ENCODE peak calls at places on chromosomes 16 and 17, in nine cellular contexts. U is body of pancreas, Z is mucosa of descending colon, T is keratinocyte, H is A549, B is stomach, Q is AG09309, A is cardiac fibroblast, F is foreskin fibroblast. J is an unnamed sample.

GRCh38 chr16:30805370-30806169 is 18.6 kb upstream of the ZNF629 start:
- DNase-seq in U (peak; percentile 90), Z (peak; percentile 88), T (no peak), H (peak; percentile 88), B (peak; percentile 91), Q (no peak), A (peak; percentile 87), F (peak; percentile 81), J (no peak)

GRCh38 chr17:55567240-55568216 is 56.3 kb upstream of the SMIM36 start:
- DNase-seq in U (peak; percentile 39), Z (no peak), T (no peak), H (no peak), B (no peak), Q (no peak), A (peak; percentile 73), F (no peak), J (peak; percentile 21)

GRCh38 chr16:64172191-64172590 is 949.7 kb downstream of the CDH11 start:
- DNase-seq in U (no peak), Z (no peak), T (no peak), H (no peak), B (no peak), Q (no peak), A (no peak), F (no peak), J (no peak)

GRCh38 chr17:82399601-82400101 is 18.5 kb upstream of the HEXD start:
- DNase-seq in U (no peak), Z (no peak), T (no peak), H (no peak), B (no peak), Q (no peak), A (no peak), F (no peak), J (no peak)

GRCh38 chr17:30961213-30962188 is 9.3 kb upstream of the RNF135 start:
- DNase-seq in U (no peak), Z (no peak), T (no peak), H (peak; percentile 55), B (peak; percentile 24), Q (no peak), A (no peak), F (no peak), J (no peak)

GRCh38 chr17:28955408-28955807 is 4.1 kb upstream of the PHF12 start:
- DNase-seq in U (no peak), Z (no peak), T (no peak), H (no peak), B (no peak), Q (no peak), A (no peak), F (no peak), J (no peak)

GRCh38 chr16:85675528-85675927 is 13.2 kb downstream of the GINS2 start:
- DNase-seq in U (no peak), Z (no peak), T (no peak), H (peak; percentile 45), B (no peak), Q (no peak), A (peak; percentile 66), F (peak; percentile 38), J (peak; percentile 42)

GRCh38 chr17:57317016-57317415 is 60.7 kb downstream of the MSI2 start:
- DNase-seq in U (no peak), Z (no peak), T (no peak), H (no peak), B (no peak), Q (no peak), A (no peak), F (no peak), J (no peak)

GRCh38 chr17:61282377-61282776 is 117.3 kb upstream of the TBX2 start:
- DNase-seq in U (no peak), Z (no peak), T (no peak), H (no peak), B (no peak), Q (no peak), A (no peak), F (no peak), J (no peak)

GRCh38 chr17:58315281-58315711 is 13.3 kb downstream of the TSPOAP1 start:
- DNase-seq in U (peak; percentile 4), Z (no peak), T (no peak), H (no peak), B (peak; percentile 5), Q (no peak), A (no peak), F (no peak), J (no peak)

GRCh38 chr16:6926341-6926740 is 406.3 kb upstream of the RBFOX1 start:
- DNase-seq in U (no peak), Z (no peak), T (no peak), H (no peak), B (no peak), Q (no peak), A (no peak), F (no peak), J (no peak)

GRCh38 chr16:1043831-1044514 is 28.6 kb upstream of the SSTR5 start:
- DNase-seq in U (no peak), Z (no peak), T (no peak), H (no peak), B (no peak), Q (no peak), A (no peak), F (no peak), J (no peak)

GRCh38 chr16:48907906-48908634 is 298.1 kb upstream of the N4BP1 start:
- DNase-seq in U (no peak), Z (no peak), T (no peak), H (peak; percentile 4), B (no peak), Q (no peak), A (no peak), F (no peak), J (no peak)

GRCh38 chr17:42457107-42457787 is 1.4 kb upstream of the ATP6V0A1 start:
- DNase-seq in U (no peak), Z (no peak), T (no peak), H (no peak), B (no peak), Q (no peak), A (no peak), F (no peak), J (no peak)

GRCh38 chr17:59853168-59853918 is 39.4 kb downstream of the TUBD1 start:
- DNase-seq in U (peak; percentile 89), Z (peak; percentile 80), T (peak; percentile 93), H (peak; percentile 100), B (peak; percentile 91), Q (peak; percentile 56), A (peak; percentile 84), F (peak; percentile 80), J (no peak)

GRCh38 chr16:77556203-77556602 is 121.4 kb upstream of the ADAMTS18 start:
- DNase-seq in U (no peak), Z (no peak), T (no peak), H (no peak), B (no peak), Q (no peak), A (no peak), F (no peak), J (no peak)

GRCh38 chr16:22217890-22218730 is 12.0 kb downstream of the EEF2K start:
- DNase-seq in U (peak; percentile 39), Z (no peak), T (no peak), H (peak; percentile 45), B (no peak), Q (no peak), A (no peak), F (no peak), J (no peak)

GRCh38 chr16:57579361-57579665 is 36.9 kb downstream of the ADGRG5 start:
- DNase-seq in U (no peak), Z (no peak), T (no peak), H (no peak), B (no peak), Q (no peak), A (no peak), F (no peak), J (no peak)
- H3K4me3 ChIP-seq in U (no peak overlapping the region), Z (no peak overlapping the region), T (no peak overlapping the region), H (no peak overlapping the region), B (no peak overlapping the region), Q (no peak overlapping the region), A (no peak overlapping the region), F (no peak overlapping the region), J (no peak overlapping the region)

GRCh38 chr17:50596191-50597037 is 35.9 kb downstream of the CACNA1G start:
- DNase-seq in U (no peak), Z (peak; percentile 51), T (no peak), H (no peak), B (no peak), Q (no peak), A (no peak), F (no peak), J (no peak)
- TF ChIP-seq CTCF in U (no peak), Z (no peak), T (peak; percentile 5), H (no peak), B (peak; percentile 23), Q (peak; percentile 7), A (peak; percentile 18), F (peak; percentile 18), J (peak; percentile 44)

GRCh38 chr17:15996322-15996721 is 3.2 kb downstream of the ZSWIM7 start:
- DNase-seq in U (no peak), Z (no peak), T (no peak), H (no peak), B (no peak), Q (no peak), A (no peak), F (no peak), J (no peak)

GRCh38 chr17:15999974-16000827 is 577 bp downstream of the TTC19 start:
- DNase-seq in U (peak; percentile 63), Z (peak; percentile 45), T (no peak), H (peak; percentile 48), B (no peak), Q (no peak), A (peak; percentile 44), F (peak; percentile 9), J (no peak)

GRCh38 chr17:16001498-16001897 is 1.9 kb downstream of the TTC19 start:
- DNase-seq in U (no peak), Z (no peak), T (no peak), H (peak; percentile 67), B (no peak), Q (no peak), A (peak; percentile 34), F (peak; percentile 7), J (no peak)

GRCh38 chr17:15999141-15999973 is at the start of the genes TTC19 and ZSWIM7:
- DNase-seq in U (peak; percentile 96), Z (peak; percentile 98), T (peak; percentile 55), H (peak; percentile 99), B (peak; percentile 98), Q (peak; percentile 63), A (peak; percentile 96), F (peak; percentile 94), J (peak; percentile 74)

DNA sequence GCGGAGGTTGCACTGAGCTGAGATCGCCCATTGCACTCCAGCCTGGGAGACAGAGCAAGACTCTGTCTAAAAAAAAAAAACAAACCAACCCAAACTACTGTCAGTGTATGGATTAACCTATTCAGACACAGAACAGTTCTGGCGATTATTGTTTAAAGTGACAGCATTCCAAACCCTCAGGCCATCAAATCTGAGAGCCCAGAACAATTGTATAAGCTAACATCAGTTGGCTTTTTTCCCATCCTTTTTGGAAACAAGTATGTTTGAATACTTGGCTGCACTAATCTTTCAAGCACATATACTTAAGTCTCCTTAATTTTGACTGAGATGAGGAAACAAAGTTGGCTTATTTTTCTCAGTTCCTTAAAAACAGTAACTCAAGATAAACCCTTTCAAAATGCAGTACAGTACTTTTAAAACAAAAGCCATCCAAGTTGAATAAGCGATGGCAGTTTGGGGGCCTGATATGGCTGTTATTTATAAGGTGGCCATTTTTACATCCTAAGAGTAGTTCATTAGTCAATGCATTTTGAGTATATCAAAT is 1.4 kb downstream of the ZSWIM7 start:
- DNase-seq in U (no peak), Z (no peak), T (no peak), H (no peak), B (no peak), Q (no peak), A (peak; percentile 39), F (no peak), J (no peak)
- H3K4me3 ChIP-seq in U (no peak overlapping the region), Z (no peak overlapping the region), T (peak overlapping the region; percentile 15), H (peak overlapping the region; percentile 95), B (peak overlapping the region; percentile 68), Q (no peak overlapping the region), A (no peak overlapping the region), F (no peak overlapping the region), J (peak overlapping the region; percentile 71)

GRCh38 chr16:8832383-8833100 is 34.9 kb downstream of the PMM2 start:
- DNase-seq in U (no peak), Z (no peak), T (no peak), H (no peak), B (no peak), Q (no peak), A (no peak), F (no peak), J (no peak)
- TF ChIP-seq CTCF in U (no peak), Z (no peak), T (no peak), H (no peak), B (no peak), Q (no peak), A (no peak), F (no peak), J (no peak)